ENCODE peak calls at places on chromosomes 13 and 19, in seven cellular contexts. One of them, this sample, is unnamed.

GRCh38 chr19:31693870-31694269 is 344.6 kb upstream of the TSHZ3 start:
- DNase-seq in mammary epithelial cell: no peak
- DNase-seq in neural progenitor cell: no peak
- DNase-seq in hepatocyte: no peak
- DNase-seq in fibroblast of lung: no peak
- DNase-seq in endothelial cell of umbilical vein: no peak
- DNase-seq in IMR-90: no peak
- DNase-seq in this sample: no peak

GRCh38 chr19:16897572-16898056 is 8.8 kb downstream of the F2RL3 start:
- DNase-seq in mammary epithelial cell: no peak
- DNase-seq in neural progenitor cell: no peak
- DNase-seq in hepatocyte: no peak
- DNase-seq in fibroblast of lung: no peak
- DNase-seq in endothelial cell of umbilical vein: no peak
- DNase-seq in IMR-90: no peak
- DNase-seq in this sample: peak

GRCh38 chr19:4338441-4339350 is at the start of gene STAP2:
- DNase-seq in mammary epithelial cell: peak
- DNase-seq in neural progenitor cell: peak
- DNase-seq in hepatocyte: peak
- DNase-seq in fibroblast of lung: no peak
- DNase-seq in endothelial cell of umbilical vein: peak
- DNase-seq in IMR-90: no peak
- DNase-seq in this sample: peak

GRCh38 chr19:13153627-13154240 is 3.5 kb downstream of the IER2 start:
- DNase-seq in mammary epithelial cell: no peak
- DNase-seq in neural progenitor cell: no peak
- DNase-seq in hepatocyte: peak
- DNase-seq in fibroblast of lung: peak
- DNase-seq in endothelial cell of umbilical vein: no peak
- DNase-seq in IMR-90: no peak
- DNase-seq in this sample: peak

GRCh38 chr19:6108721-6109633 is 1.3 kb downstream of the RFX2 start:
- DNase-seq in mammary epithelial cell: peak
- DNase-seq in neural progenitor cell: peak
- DNase-seq in hepatocyte: peak
- DNase-seq in fibroblast of lung: peak
- DNase-seq in endothelial cell of umbilical vein: peak
- DNase-seq in IMR-90: peak
- DNase-seq in this sample: peak

GRCh38 chr19:48553676-48554384 is 1.9 kb downstream of the SULT2B1 start:
- DNase-seq in mammary epithelial cell: peak
- DNase-seq in neural progenitor cell: peak
- DNase-seq in hepatocyte: peak
- DNase-seq in fibroblast of lung: peak
- DNase-seq in endothelial cell of umbilical vein: peak
- DNase-seq in IMR-90: peak
- DNase-seq in this sample: peak

GRCh38 chr13:60617863-60618733 is 221.1 kb downstream of the TDRD3 start:
- DNase-seq in mammary epithelial cell: no peak
- DNase-seq in neural progenitor cell: peak
- DNase-seq in hepatocyte: peak
- DNase-seq in fibroblast of lung: peak
- DNase-seq in endothelial cell of umbilical vein: peak
- DNase-seq in IMR-90: peak
- DNase-seq in this sample: no peak

GRCh38 chr19:57949296-57949695 is 1.8 kb upstream of the ZNF256 start:
- DNase-seq in mammary epithelial cell: no peak
- DNase-seq in neural progenitor cell: no peak
- DNase-seq in hepatocyte: no peak
- DNase-seq in fibroblast of lung: no peak
- DNase-seq in endothelial cell of umbilical vein: no peak
- DNase-seq in IMR-90: no peak
- DNase-seq in this sample: no peak

GRCh38 chr19:782195-783043 is 14.8 kb upstream of the PTBP1 start:
- DNase-seq in mammary epithelial cell: no peak
- DNase-seq in neural progenitor cell: peak
- DNase-seq in hepatocyte: peak
- DNase-seq in fibroblast of lung: peak
- DNase-seq in endothelial cell of umbilical vein: peak
- DNase-seq in IMR-90: peak
- DNase-seq in this sample: peak

GRCh38 chr13:97018029-97018819 is 23.9 kb upstream of the OXGR1 start:
- DNase-seq in mammary epithelial cell: peak
- DNase-seq in neural progenitor cell: peak
- DNase-seq in hepatocyte: peak
- DNase-seq in fibroblast of lung: peak
- DNase-seq in endothelial cell of umbilical vein: peak
- DNase-seq in IMR-90: peak
- DNase-seq in this sample: peak

GRCh38 chr19:55116232-55117062 is 990 bp downstream of the PPP1R12C start:
- DNase-seq in mammary epithelial cell: peak
- DNase-seq in neural progenitor cell: peak
- DNase-seq in hepatocyte: peak
- DNase-seq in fibroblast of lung: peak
- DNase-seq in endothelial cell of umbilical vein: peak
- DNase-seq in IMR-90: peak
- DNase-seq in this sample: peak

GRCh38 chr13:68872338-68872737 is 1235.3 kb upstream of the ATXN8OS start:
- DNase-seq in mammary epithelial cell: no peak
- DNase-seq in neural progenitor cell: no peak
- DNase-seq in hepatocyte: no peak
- DNase-seq in fibroblast of lung: no peak
- DNase-seq in endothelial cell of umbilical vein: no peak
- DNase-seq in IMR-90: no peak
- DNase-seq in this sample: no peak

GRCh38 chr19:54481326-54481930 is 8.3 kb upstream of the CDC42EP5 start:
- DNase-seq in mammary epithelial cell: peak
- DNase-seq in neural progenitor cell: peak
- DNase-seq in hepatocyte: peak
- DNase-seq in fibroblast of lung: peak
- DNase-seq in endothelial cell of umbilical vein: peak
- DNase-seq in IMR-90: peak
- DNase-seq in this sample: peak

GRCh38 chr19:5172859-5173577 is 167.6 kb downstream of the PTPRS start:
- DNase-seq in mammary epithelial cell: peak
- DNase-seq in neural progenitor cell: no peak
- DNase-seq in hepatocyte: peak
- DNase-seq in fibroblast of lung: peak
- DNase-seq in endothelial cell of umbilical vein: peak
- DNase-seq in IMR-90: peak
- DNase-seq in this sample: peak

GRCh38 chr13:49836516-49836915 is 44.0 kb upstream of the KPNA3 start:
- DNase-seq in mammary epithelial cell: peak
- DNase-seq in neural progenitor cell: peak
- DNase-seq in hepatocyte: peak
- DNase-seq in fibroblast of lung: peak
- DNase-seq in endothelial cell of umbilical vein: no peak
- DNase-seq in IMR-90: no peak
- DNase-seq in this sample: no peak

GRCh38 chr13:38670627-38671026 is 16.2 kb upstream of the FREM2 start:
- DNase-seq in mammary epithelial cell: peak
- DNase-seq in neural progenitor cell: no peak
- DNase-seq in hepatocyte: no peak
- DNase-seq in fibroblast of lung: peak
- DNase-seq in endothelial cell of umbilical vein: no peak
- DNase-seq in IMR-90: peak
- DNase-seq in this sample: no peak

GRCh38 chr19:33497778-33498175 is 23.8 kb downstream of the PEPD start:
- DNase-seq in mammary epithelial cell: no peak
- DNase-seq in neural progenitor cell: no peak
- DNase-seq in hepatocyte: no peak
- DNase-seq in fibroblast of lung: no peak
- DNase-seq in endothelial cell of umbilical vein: no peak
- DNase-seq in IMR-90: no peak
- DNase-seq in this sample: peak

GRCh38 chr19:2410023-2410422 is 17.4 kb downstream of the TIMM13 start:
- DNase-seq in mammary epithelial cell: no peak
- DNase-seq in neural progenitor cell: no peak
- DNase-seq in hepatocyte: no peak
- DNase-seq in fibroblast of lung: no peak
- DNase-seq in endothelial cell of umbilical vein: no peak
- DNase-seq in IMR-90: no peak
- DNase-seq in this sample: peak

GRCh38 chr19:55541091-55541490 is 4.2 kb upstream of the SBK2 start:
- DNase-seq in mammary epithelial cell: no peak
- DNase-seq in neural progenitor cell: no peak
- DNase-seq in hepatocyte: no peak
- DNase-seq in fibroblast of lung: no peak
- DNase-seq in endothelial cell of umbilical vein: no peak
- DNase-seq in IMR-90: no peak
- DNase-seq in this sample: no peak

GRCh38 chr13:98222081-98222554 is 45.0 kb upstream of the RNF113B start:
- DNase-seq in mammary epithelial cell: no peak
- DNase-seq in neural progenitor cell: no peak
- DNase-seq in hepatocyte: no peak
- DNase-seq in fibroblast of lung: no peak
- DNase-seq in endothelial cell of umbilical vein: peak
- DNase-seq in IMR-90: peak
- DNase-seq in this sample: no peak

GRCh38 chr13:65236841-65237418 is 1993.2 kb downstream of the PCDH9 start:
- DNase-seq in mammary epithelial cell: no peak
- DNase-seq in neural progenitor cell: peak
- DNase-seq in hepatocyte: no peak
- DNase-seq in fibroblast of lung: no peak
- DNase-seq in endothelial cell of umbilical vein: no peak
- DNase-seq in IMR-90: no peak
- DNase-seq in this sample: no peak

DNA sequence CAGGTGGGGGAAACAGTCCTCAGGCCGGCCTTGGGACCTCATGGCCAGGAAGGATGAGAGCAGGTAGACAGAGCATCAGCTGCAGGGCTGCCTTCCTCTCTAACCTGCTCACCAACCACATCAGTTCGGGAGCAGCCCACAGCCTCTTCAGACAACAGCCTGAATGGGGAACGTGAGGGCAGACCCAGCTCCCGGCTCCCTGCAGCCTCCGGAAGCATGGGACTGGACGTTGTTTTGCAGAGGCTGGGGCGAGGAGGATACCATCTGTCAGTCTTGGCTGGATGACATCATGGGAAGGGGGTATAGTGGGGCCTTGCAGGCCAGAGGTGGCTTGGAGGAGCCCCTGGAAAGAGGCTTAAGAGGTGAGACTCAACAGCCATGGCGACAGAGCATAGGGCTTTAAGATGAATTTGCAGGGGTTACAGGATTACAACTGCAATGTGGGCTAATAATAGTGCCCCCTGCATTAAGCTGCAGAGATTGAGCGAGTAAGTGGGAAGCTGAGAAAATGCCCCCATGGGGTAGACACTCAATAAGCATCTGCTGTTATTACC is 1.5 kb downstream of the FXYD3 start:
- DNase-seq in mammary epithelial cell: no peak
- DNase-seq in neural progenitor cell: no peak
- DNase-seq in hepatocyte: no peak
- DNase-seq in fibroblast of lung: no peak
- DNase-seq in endothelial cell of umbilical vein: no peak
- DNase-seq in IMR-90: no peak
- DNase-seq in this sample: no peak
- H3K4me3 ChIP-seq in mammary epithelial cell: peak
- H3K4me3 ChIP-seq in neural progenitor cell: no peak
- H3K4me3 ChIP-seq in hepatocyte: peak
- H3K4me3 ChIP-seq in fibroblast of lung: no peak
- H3K4me3 ChIP-seq in endothelial cell of umbilical vein: no peak
- H3K4me3 ChIP-seq in IMR-90: no peak
- H3K4me3 ChIP-seq in this sample: no peak

GRCh38 chr13:77318741-77319140 is 8.2 kb downstream of the MYCBP2 start:
- DNase-seq in mammary epithelial cell: no peak
- DNase-seq in neural progenitor cell: no peak
- DNase-seq in hepatocyte: no peak
- DNase-seq in fibroblast of lung: no peak
- DNase-seq in endothelial cell of umbilical vein: no peak
- DNase-seq in IMR-90: peak
- DNase-seq in this sample: no peak
- TF ChIP-seq CTCF in mammary epithelial cell: no peak
- TF ChIP-seq CTCF in neural progenitor cell: no peak
- TF ChIP-seq CTCF in hepatocyte: no peak
- TF ChIP-seq CTCF in fibroblast of lung: no peak
- TF ChIP-seq CTCF in endothelial cell of umbilical vein: no peak
- TF ChIP-seq CTCF in IMR-90: no peak
- TF ChIP-seq CTCF in this sample: no peak

GRCh38 chr19:45929247-45929646 is 14.7 kb upstream of the NANOS2 start:
- DNase-seq in mammary epithelial cell: no peak
- DNase-seq in neural progenitor cell: no peak
- DNase-seq in hepatocyte: no peak
- DNase-seq in fibroblast of lung: no peak
- DNase-seq in endothelial cell of umbilical vein: no peak
- DNase-seq in IMR-90: no peak
- DNase-seq in this sample: peak
- H3K4me2 ChIP-seq in mammary epithelial cell: no peak
- H3K4me2 ChIP-seq in neural progenitor cell: no peak
- H3K4me2 ChIP-seq in hepatocyte: no peak
- H3K4me2 ChIP-seq in fibroblast of lung: no peak
- H3K4me2 ChIP-seq in endothelial cell of umbilical vein: no peak
- H3K4me2 ChIP-seq in IMR-90: no peak
- H3K4me2 ChIP-seq in this sample: no peak

GRCh38 chr19:35068941-35069634 is 27.6 kb downstream of the HPN start:
- DNase-seq in mammary epithelial cell: no peak
- DNase-seq in neural progenitor cell: no peak
- DNase-seq in hepatocyte: no peak
- DNase-seq in fibroblast of lung: no peak
- DNase-seq in endothelial cell of umbilical vein: no peak
- DNase-seq in IMR-90: no peak
- DNase-seq in this sample: no peak
- H3K4me3 ChIP-seq in mammary epithelial cell: no peak
- H3K4me3 ChIP-seq in neural progenitor cell: peak
- H3K4me3 ChIP-seq in hepatocyte: no peak
- H3K4me3 ChIP-seq in fibroblast of lung: no peak
- H3K4me3 ChIP-seq in endothelial cell of umbilical vein: no peak
- H3K4me3 ChIP-seq in IMR-90: no peak
- H3K4me3 ChIP-seq in this sample: no peak

GRCh38 chr13:26601669-26602068 is 44.2 kb downstream of the WASF3 start:
- DNase-seq in mammary epithelial cell: peak
- DNase-seq in neural progenitor cell: no peak
- DNase-seq in hepatocyte: no peak
- DNase-seq in fibroblast of lung: peak
- DNase-seq in endothelial cell of umbilical vein: peak
- DNase-seq in IMR-90: peak
- DNase-seq in this sample: no peak
- TF ChIP-seq CTCF in mammary epithelial cell: no peak
- TF ChIP-seq CTCF in neural progenitor cell: no peak
- TF ChIP-seq CTCF in hepatocyte: no peak
- TF ChIP-seq CTCF in fibroblast of lung: no peak
- TF ChIP-seq CTCF in endothelial cell of umbilical vein: no peak
- TF ChIP-seq CTCF in IMR-90: peak
- TF ChIP-seq CTCF in this sample: peak

This sample was measured in osteoblast.